ENCODE peak calls at places on chromosomes 11 and 22, in eight cellular contexts. K is CD8-positive, alpha-beta T cell; S is astrocyte of the spinal cord; B is epithelial cell of esophagus; J is left lung; V is fibroblast of the aortic adventitia; R is lower leg skin; Z is transverse colon. Y is an unnamed sample.

GRCh38 chr11:105046898-105047579 is 1.9 kb upstream of the CARD16 start:
- DNase-seq in K (no peak), S (peak; percentile 98), B (peak; percentile 87), J (peak; percentile 53), V (peak; percentile 98), R (no peak), Z (peak; percentile 35), Y (no peak)

GRCh38 chr11:86427441-86427840 is 52.8 kb downstream of the CCDC81 start:
- DNase-seq in K (no peak), S (no peak), B (no peak), J (no peak), V (no peak), R (no peak), Z (no peak), Y (no peak)

GRCh38 chr11:66768088-66768521 is 39.1 kb upstream of the SPTBN2 start:
- DNase-seq in K (no peak), S (peak; percentile 35), B (peak; percentile 96), J (no peak), V (peak; percentile 58), R (no peak), Z (no peak), Y (no peak)

GRCh38 chr11:34522188-34522587 is 8.6 kb upstream of the ELF5 start:
- DNase-seq in K (no peak), S (no peak), B (no peak), J (no peak), V (no peak), R (no peak), Z (no peak), Y (no peak)

GRCh38 chr22:45425101-45425500 is 11.6 kb downstream of the RIBC2 start:
- DNase-seq in K (no peak), S (no peak), B (peak; percentile 50), J (no peak), V (peak; percentile 16), R (peak; percentile 67), Z (no peak), Y (no peak)

GRCh38 chr22:36395922-36396321 is 8.2 kb upstream of the MYH9 start:
- DNase-seq in K (no peak), S (no peak), B (peak; percentile 99), J (no peak), V (peak; percentile 83), R (no peak), Z (no peak), Y (no peak)

GRCh38 chr11:16194566-16194965 is 161.8 kb downstream of the SOX6 start:
- DNase-seq in K (no peak), S (peak; percentile 23), B (no peak), J (no peak), V (peak; percentile 27), R (no peak), Z (no peak), Y (peak; percentile 6)

GRCh38 chr22:19429950-19430889 is 1.3 kb downstream of the HIRA start:
- DNase-seq in K (peak; percentile 44), S (peak; percentile 65), B (peak; percentile 50), J (peak; percentile 56), V (peak; percentile 74), R (no peak), Z (peak; percentile 26), Y (peak; percentile 24)

GRCh38 chr11:115630109-115630700 is 126.0 kb upstream of the CADM1 start:
- DNase-seq in K (no peak), S (no peak), B (no peak), J (no peak), V (no peak), R (no peak), Z (no peak), Y (no peak)

GRCh38 chr11:134794192-134794591 is 382.1 kb upstream of the B3GAT1 start:
- DNase-seq in K (no peak), S (no peak), B (no peak), J (no peak), V (no peak), R (no peak), Z (no peak), Y (no peak)

GRCh38 chr11:20034941-20035340 is 125.3 kb downstream of the DBX1 start:
- DNase-seq in K (no peak), S (no peak), B (no peak), J (no peak), V (no peak), R (no peak), Z (no peak), Y (no peak)

GRCh38 chr22:31086703-31087330 is 5.7 kb downstream of the SMTN start:
- DNase-seq in K (no peak), S (no peak), B (peak; percentile 57), J (no peak), V (no peak), R (no peak), Z (no peak), Y (no peak)

GRCh38 chr22:30195245-30196140 is 51.1 kb downstream of the LIF start:
- DNase-seq in K (no peak), S (no peak), B (no peak), J (no peak), V (peak; percentile 38), R (no peak), Z (no peak), Y (no peak)

GRCh38 chr22:50612715-50613221 is 12.2 kb downstream of the MAPK8IP2 start:
- DNase-seq in K (no peak), S (no peak), B (peak; percentile 19), J (no peak), V (no peak), R (peak; percentile 81), Z (peak; percentile 72), Y (no peak)

GRCh38 chr22:32122899-32123298 is 36.2 kb downstream of the C22orf42 start:
- DNase-seq in K (no peak), S (no peak), B (no peak), J (no peak), V (no peak), R (no peak), Z (no peak), Y (no peak)

GRCh38 chr22:32120603-32121002 is 38.5 kb downstream of the C22orf42 start:
- DNase-seq in K (no peak), S (no peak), B (no peak), J (no peak), V (no peak), R (no peak), Z (no peak), Y (no peak)

GRCh38 chr22:32123657-32124056 is 35.4 kb downstream of the C22orf42 start:
- DNase-seq in K (no peak), S (no peak), B (no peak), J (no peak), V (no peak), R (no peak), Z (no peak), Y (no peak)

GRCh38 chr22:32119568-32120235 is 39.4 kb downstream of the C22orf42 start:
- DNase-seq in K (no peak), S (no peak), B (no peak), J (no peak), V (no peak), R (no peak), Z (no peak), Y (no peak)
- TF ChIP-seq CTCF in K (no peak), S (no peak), B (no peak), J (no peak), V (no peak), R (no peak), Z (no peak), Y (no peak)

GRCh38 chr11:76576166-76576565 is 94.4 kb downstream of the LRRC32 start:
- DNase-seq in K (no peak), S (no peak), B (no peak), J (no peak), V (no peak), R (no peak), Z (no peak), Y (no peak)

GRCh38 chr11:76577199-76577920 is 93.2 kb downstream of the LRRC32 start:
- DNase-seq in K (no peak), S (peak; percentile 57), B (peak; percentile 97), J (no peak), V (peak; percentile 67), R (no peak), Z (peak; percentile 64), Y (no peak)

GRCh38 chr11:76577921-76578654 is 92.5 kb downstream of the LRRC32 start:
- DNase-seq in K (no peak), S (no peak), B (peak; percentile 29), J (no peak), V (no peak), R (no peak), Z (no peak), Y (no peak)

GRCh38 chr11:76574406-76574805 is 96.1 kb downstream of the LRRC32 start:
- DNase-seq in K (no peak), S (peak; percentile 37), B (no peak), J (no peak), V (peak; percentile 19), R (no peak), Z (no peak), Y (no peak)

DNA sequence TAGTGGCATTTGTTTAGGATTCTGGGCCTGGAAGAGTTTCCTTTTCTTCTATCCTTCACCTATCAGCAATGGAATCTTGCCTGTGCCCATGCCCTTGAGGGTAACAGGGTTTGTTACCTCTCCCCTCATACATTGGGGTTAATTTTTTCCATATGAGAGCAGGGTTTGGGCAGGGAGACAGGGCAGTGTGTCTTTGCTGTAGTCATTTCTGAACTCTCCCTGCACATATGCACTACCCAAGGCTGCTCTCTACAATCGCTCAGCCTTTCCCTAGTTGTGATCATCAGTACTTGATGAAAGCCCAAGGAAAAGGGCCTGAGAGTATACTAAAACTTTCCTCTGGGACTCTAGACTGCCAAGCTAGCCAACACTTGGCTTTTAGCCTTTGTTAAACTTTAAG is 95.7 kb downstream of the LRRC32 start:
- DNase-seq in K (no peak), S (no peak), B (no peak), J (no peak), V (no peak), R (no peak), Z (no peak), Y (no peak)
- TF ChIP-seq CTCF in K (no peak), S (no peak), B (no peak), J (no peak), V (no peak), R (no peak), Z (no peak), Y (no peak)

DNA sequence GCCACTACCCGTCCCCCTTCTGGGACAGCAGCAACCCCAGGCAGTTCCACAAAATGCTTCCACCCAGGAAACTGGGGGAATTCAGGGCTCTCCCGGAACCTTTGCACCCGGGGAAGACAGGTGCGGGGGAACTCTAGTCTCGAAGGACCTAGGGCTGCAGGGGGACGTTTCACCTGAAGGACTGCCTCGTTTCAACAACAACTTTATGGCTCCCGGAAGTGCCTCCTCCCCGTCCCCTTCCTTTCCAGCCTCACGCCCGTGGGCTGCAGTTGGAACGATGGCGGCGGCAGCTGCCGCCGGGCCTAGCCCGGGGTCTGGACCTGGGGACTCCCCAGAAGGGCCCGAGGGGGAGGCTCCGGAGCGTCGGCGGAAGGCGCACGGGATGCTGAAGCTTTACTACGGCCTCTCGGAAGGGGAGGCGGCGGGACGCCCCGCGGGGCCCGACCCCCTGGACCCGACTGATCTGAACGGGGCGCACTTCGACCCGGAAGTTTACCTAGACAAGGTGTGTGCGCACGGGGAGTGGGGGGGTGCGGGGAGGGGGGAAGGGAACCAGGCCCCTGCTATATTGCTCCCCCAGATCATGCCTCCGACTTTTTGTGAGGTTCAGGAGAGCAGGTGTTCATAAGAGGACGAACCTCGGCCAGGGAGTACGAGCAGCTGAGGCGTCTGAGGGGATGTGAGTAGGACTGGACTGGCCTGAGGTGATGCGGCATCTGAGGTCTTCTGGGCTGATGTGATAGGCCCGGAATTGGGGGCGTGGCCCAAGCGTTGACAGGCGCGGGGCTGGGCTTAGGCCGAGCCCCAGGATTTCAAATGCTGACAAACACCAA is at the start of gene VPS51:
- DNase-seq in K (peak; percentile 85), S (peak; percentile 88), B (peak; percentile 93), J (peak; percentile 86), V (peak; percentile 94), R (peak; percentile 97), Z (peak; percentile 92), Y (peak; percentile 94)
- TF ChIP-seq CTCF in K (no peak), S (no peak), B (no peak), J (no peak), V (no peak), R (no peak), Z (no peak), Y (no peak)

GRCh38 chr11:43515090-43515489 is 156.4 kb downstream of the TTC17 start:
- DNase-seq in K (no peak), S (no peak), B (no peak), J (no peak), V (no peak), R (no peak), Z (no peak), Y (peak; percentile 10)
- TF ChIP-seq CTCF in K (no peak), S (peak; percentile 16), B (peak; percentile 12), J (no peak), V (no peak), R (no peak), Z (no peak), Y (no peak)